ENCODE peak calls at places on chromosomes 12 and 14, in seven cellular contexts. L is cardiac muscle cell, D is kidney epithelial cell, E is fibroblast of the aortic adventitia, N is suprapubic skin, B is GM23338, U is mucosa of descending colon. M is an unnamed sample.

GRCh38 chr14:91144425-91145145 is 30.7 kb downstream of the DGLUCY start:
- DNase-seq in L (no peak), D (no peak), E (peak), N (no peak), B (no peak), U (no peak), M (peak)

GRCh38 chr12:103241184-103241583 is 254.6 kb downstream of the C12orf42 start:
- DNase-seq in L (no peak), D (no peak), E (no peak), N (no peak), B (no peak), U (no peak), M (no peak)

GRCh38 chr14:80787876-80788275 is 153.7 kb downstream of the CEP128 start:
- DNase-seq in L (no peak), D (no peak), E (no peak), N (no peak), B (no peak), U (no peak), M (no peak)

GRCh38 chr12:7093892-7094291 is 1.6 kb upstream of the C1R start:
- DNase-seq in L (no peak), D (no peak), E (peak), N (peak), B (no peak), U (no peak), M (peak)

GRCh38 chr14:37363661-37364060 is 165.9 kb downstream of the MIPOL1 start:
- DNase-seq in L (no peak), D (no peak), E (no peak), N (no peak), B (no peak), U (no peak), M (no peak)

GRCh38 chr12:104686196-104686595 is 229.4 kb downstream of the CHST11 start:
- DNase-seq in L (no peak), D (peak), E (no peak), N (no peak), B (no peak), U (no peak), M (no peak)

GRCh38 chr12:56931474-56931978 is 2.7 kb downstream of the SDR9C7 start:
- DNase-seq in L (peak), D (no peak), E (peak), N (no peak), B (peak), U (no peak), M (peak)

GRCh38 chr12:21912318-21912717 is 28.9 kb downstream of the ABCC9 start:
- DNase-seq in L (no peak), D (no peak), E (peak), N (no peak), B (no peak), U (no peak), M (peak)

GRCh38 chr12:92628476-92628875 is 74.3 kb upstream of the PLEKHG7 start:
- DNase-seq in L (no peak), D (peak), E (no peak), N (no peak), B (no peak), U (no peak), M (no peak)

GRCh38 chr14:60665178-60665555 is 15.9 kb upstream of the SIX1 start:
- DNase-seq in L (no peak), D (no peak), E (no peak), N (no peak), B (no peak), U (no peak), M (no peak)

GRCh38 chr12:41795066-41795465 is 349.6 kb downstream of the GXYLT1 start:
- DNase-seq in L (no peak), D (no peak), E (no peak), N (no peak), B (no peak), U (no peak), M (peak)

GRCh38 chr12:124727244-124727673 is 136.4 kb downstream of the SCARB1 start:
- DNase-seq in L (no peak), D (no peak), E (peak), N (peak), B (no peak), U (peak), M (peak)

GRCh38 chr12:87953257-87953860 is 75.8 kb downstream of the C12orf50 start:
- DNase-seq in L (peak), D (peak), E (peak), N (no peak), B (peak), U (no peak), M (peak)

GRCh38 chr14:53979747-53980642 is 23.4 kb upstream of the BMP4 start:
- DNase-seq in L (no peak), D (no peak), E (peak), N (peak), B (peak), U (peak), M (peak)

GRCh38 chr12:123268850-123269249 is 2.8 kb downstream of the CDK2AP1 start:
- DNase-seq in L (no peak), D (no peak), E (no peak), N (no peak), B (no peak), U (no peak), M (no peak)

GRCh38 chr12:121637231-121637914 is 11.0 kb downstream of the ORAI1 start:
- DNase-seq in L (no peak), D (no peak), E (no peak), N (peak), B (no peak), U (peak), M (no peak)

GRCh38 chr12:12872934-12873275 is 18.5 kb upstream of the GPRC5A start:
- DNase-seq in L (no peak), D (no peak), E (no peak), N (no peak), B (no peak), U (no peak), M (peak)
- H3K4me3 ChIP-seq in L (no peak), D (no peak), E (no peak), N (no peak), B (no peak), U (no peak), M (no peak)

DNA sequence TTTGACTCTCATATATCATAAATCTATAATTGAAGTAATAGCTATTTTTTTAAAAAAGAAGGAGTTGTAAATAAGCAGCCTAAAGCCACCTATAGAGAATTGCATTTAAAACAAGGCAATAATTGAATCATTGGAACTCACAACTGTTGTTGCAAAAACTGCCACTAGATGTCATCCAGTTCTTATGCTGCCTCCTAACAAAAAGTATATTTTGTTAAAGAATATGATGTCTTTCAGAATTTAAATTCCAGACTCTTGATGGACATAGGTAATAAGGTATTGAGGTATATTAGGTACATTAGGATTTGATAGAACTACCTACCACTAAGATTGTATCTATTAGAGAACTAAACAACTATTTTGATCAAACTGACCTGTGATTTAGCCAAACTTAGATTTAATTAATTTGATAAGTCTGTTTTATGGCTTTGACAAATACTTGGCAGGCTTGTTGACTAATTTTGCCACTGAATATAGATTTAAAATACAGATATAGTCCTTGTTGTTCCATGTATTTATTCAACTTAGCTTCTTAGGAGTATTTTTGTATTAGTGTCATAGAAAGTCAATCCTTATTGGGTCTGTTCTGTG is 401.4 kb downstream of the RPL10L start:
- DNase-seq in L (peak), D (no peak), E (peak), N (no peak), B (peak), U (no peak), M (peak)
- TF ChIP-seq CTCF in L (peak), D (peak), E (no peak), N (peak), B (peak), U (no peak), M (peak)

DNA sequence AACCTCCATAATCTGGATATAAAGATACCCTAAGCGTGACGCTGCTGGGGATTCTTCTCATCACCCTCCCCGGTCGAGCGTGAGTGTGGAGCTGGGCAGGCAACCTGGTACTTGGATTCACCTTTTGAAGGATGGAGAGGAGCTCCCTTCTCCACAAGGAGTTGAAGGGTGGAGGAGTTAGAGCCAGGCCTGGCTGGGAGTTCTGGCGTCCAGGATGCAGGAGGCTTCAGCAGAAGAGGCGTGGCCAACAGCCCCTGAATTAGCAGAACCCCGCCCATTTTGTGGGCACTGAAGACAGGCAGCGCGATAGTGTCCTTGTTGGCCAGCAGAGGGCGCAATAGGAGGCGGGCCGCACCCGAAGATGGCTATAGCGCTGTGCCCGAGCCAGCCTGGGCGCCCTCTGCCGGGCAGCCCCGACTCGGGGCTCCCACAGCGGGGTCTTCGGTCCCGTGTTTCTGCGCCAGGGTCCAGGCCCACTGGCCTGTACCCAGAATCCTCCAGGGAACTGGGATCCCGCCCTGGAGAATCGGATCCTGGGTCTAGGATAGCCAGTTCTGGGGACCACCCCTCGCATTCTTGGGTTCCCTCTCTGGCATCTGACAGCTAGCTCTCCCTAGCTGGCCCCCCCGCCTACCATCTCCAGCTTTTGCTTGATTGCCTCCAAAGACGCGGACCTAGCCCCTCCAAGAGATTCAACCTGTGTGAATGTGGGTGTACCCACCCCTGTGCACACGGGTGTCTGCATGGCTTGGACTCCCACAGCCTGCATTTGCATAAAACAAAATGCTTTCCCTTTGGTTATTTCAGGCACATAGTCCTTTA is 26.0 kb upstream of the SMUG1 start:
- DNase-seq in L (peak), D (peak), E (peak), N (peak), B (peak), U (peak), M (peak)
- H3K4me3 ChIP-seq in L (no peak), D (no peak), E (peak), N (peak), B (no peak), U (no peak), M (peak)

GRCh38 chr12:98935847-98936246 is 290.8 kb downstream of the APAF1 start:
- DNase-seq in L (no peak), D (no peak), E (peak), N (no peak), B (no peak), U (no peak), M (no peak)

GRCh38 chr12:98939926-98940325 is 294.8 kb downstream of the APAF1 start:
- DNase-seq in L (no peak), D (no peak), E (no peak), N (no peak), B (no peak), U (no peak), M (no peak)

DNA sequence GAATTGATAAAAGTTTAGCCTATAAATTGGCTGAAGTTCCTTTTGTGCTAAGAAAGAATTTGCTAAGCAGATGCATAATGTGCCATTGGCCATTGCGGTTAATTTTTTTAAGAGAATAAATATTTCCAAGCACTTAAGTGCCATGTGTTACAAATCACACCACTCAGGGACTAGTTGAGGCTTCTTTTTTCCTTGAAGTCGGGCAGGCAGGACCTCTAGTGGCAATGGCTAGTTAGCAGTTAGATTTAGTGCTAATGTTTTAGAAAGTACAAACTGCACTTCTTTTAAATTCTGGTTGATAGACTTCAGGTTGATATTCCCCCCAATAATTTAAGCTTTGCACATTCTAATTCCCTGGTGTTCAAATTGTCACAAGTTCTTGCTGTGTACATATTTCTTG is 294.3 kb downstream of the APAF1 start:
- DNase-seq in L (peak), D (no peak), E (peak), N (no peak), B (peak), U (no peak), M (peak)
- TF ChIP-seq CTCF in L (peak), D (peak), E (peak), N (no peak), B (peak), U (no peak), M (peak)

M was measured in foreskin fibroblast.